ENCODE peak calls at places on chromosome X, in six cellular contexts. D, P, R, T, B and M are unnamed samples.

GRCh38 chrX:108316456-108316855 is 121.8 kb downstream of the COL4A6 start:
- DNase-seq in D (no peak), P (no peak), R (no peak), T (no peak), B (no peak), M (no peak)

GRCh38 chrX:43559643-43560042 is 96.5 kb upstream of the MAOA start:
- DNase-seq in D (peak; percentile 11), P (peak; percentile 43), R (no peak), T (peak; percentile 24), B (peak; percentile 31), M (peak; percentile 8)

GRCh38 chrX:38799995-38800394 is 1.3 kb upstream of the MID1IP1 start:
- DNase-seq in D (no peak), P (no peak), R (no peak), T (no peak), B (no peak), M (no peak)

GRCh38 chrX:133171962-133172708 is 46.0 kb downstream of the TFDP3 start:
- DNase-seq in D (peak; percentile 22), P (peak; percentile 61), R (no peak), T (peak; percentile 65), B (no peak), M (no peak)

GRCh38 chrX:153735274-153735673 is 10.6 kb downstream of the ABCD1 start:
- DNase-seq in D (no peak), P (peak; percentile 49), R (no peak), T (no peak), B (no peak), M (no peak)

GRCh38 chrX:71809886-71810285 is 46.7 kb downstream of the CXorf49B start:
- DNase-seq in D (no peak), P (no peak), R (no peak), T (no peak), B (no peak), M (no peak)

GRCh38 chrX:17738737-17739535 is 1.6 kb downstream of the SCML1 start:
- DNase-seq in D (peak; percentile 4), P (no peak), R (no peak), T (no peak), B (no peak), M (no peak)

GRCh38 chrX:13666836-13667235 is 13.9 kb downstream of the TCEANC start:
- DNase-seq in D (no peak), P (no peak), R (no peak), T (no peak), B (no peak), M (no peak)

GRCh38 chrX:56216332-56216731 is 15.8 kb upstream of the KLF8 start:
- DNase-seq in D (no peak), P (no peak), R (no peak), T (no peak), B (no peak), M (no peak)

GRCh38 chrX:14581081-14581480 is 51.7 kb downstream of the GLRA2 start:
- DNase-seq in D (no peak), P (no peak), R (no peak), T (peak; percentile 52), B (no peak), M (no peak)